ENCODE peak calls at places on chromosomes 4 and X, in six cellular contexts. V, Z, P, K, D and Y are unnamed samples.

GRCh38 chr4:54930226-54930625 is 195.2 kb downstream of the KDR start:
- DNase-seq in D (no peak), Z (peak; percentile 12), K (peak; percentile 94), P (no peak), V (peak; percentile 76), Y (peak; percentile 36)

GRCh38 chr4:150363721-150364688 is 217.9 kb upstream of the MAB21L2 start:
- DNase-seq in K (no peak), Z (no peak), V (no peak), D (no peak), P (no peak), Y (peak; percentile 43)

GRCh38 chr4:1409806-1410425 is 3.7 kb upstream of the NKX1-1 start:
- DNase-seq in Z (no peak), D (no peak), P (no peak), V (no peak), K (no peak), Y (no peak)

GRCh38 chr4:86451560-86452322 is 91.9 kb upstream of the MAPK10 start:
- DNase-seq in K (peak; percentile 27), P (peak; percentile 64), V (peak; percentile 16), D (no peak), Z (peak; percentile 4), Y (peak; percentile 15)

GRCh38 chr4:138225477-138225876 is 16.7 kb downstream of the SLC7A11 start:
- DNase-seq in D (no peak), Z (peak; percentile 32), P (no peak), K (no peak), V (peak; percentile 29), Y (no peak)

GRCh38 chrX:150482537-150483217 is 85.7 kb upstream of the MTM1 start:
- DNase-seq in K (peak; percentile 50), P (peak; percentile 63), Z (peak; percentile 70), D (peak; percentile 17), V (peak; percentile 35), Y (peak; percentile 63)

GRCh38 chr4:134935320-134935719 is 733.7 kb upstream of the PABPC4L start:
- DNase-seq in V (no peak), K (peak; percentile 25), P (no peak), Z (no peak), D (no peak), Y (peak; percentile 9)

GRCh38 chr4:152352645-152353116 is 183.2 kb downstream of the FBXW7 start:
- DNase-seq in D (no peak), V (peak; percentile 98), Z (peak; percentile 98), P (peak; percentile 71), K (peak; percentile 98), Y (peak; percentile 99)

GRCh38 chrX:119880552-119881437 is 9.2 kb downstream of the NDUFA1 start:
- DNase-seq in D (no peak), K (peak; percentile 67), Z (peak; percentile 67), P (peak; percentile 50), V (peak; percentile 70), Y (peak; percentile 78)

GRCh38 chr4:78818530-78818929 is 42.4 kb downstream of the BMP2K start:
- DNase-seq in P (no peak), D (no peak), Z (no peak), V (no peak), K (no peak), Y (no peak)

GRCh38 chr4:184384810-184385557 is 89.4 kb downstream of the IRF2 start:
- DNase-seq in V (no peak), Z (no peak), P (no peak), K (no peak), D (no peak), Y (peak; percentile 53)

GRCh38 chrX:12919051-12919450 is 12.6 kb downstream of the TLR8 start:
- DNase-seq in V (no peak), Z (no peak), D (no peak), K (no peak), P (peak; percentile 1), Y (no peak)

GRCh38 chr4:133694416-133694815 is 507.2 kb downstream of the PABPC4L start:
- DNase-seq in Z (no peak), D (no peak), K (peak; percentile 6), P (no peak), V (no peak), Y (peak; percentile 2)

GRCh38 chr4:47463235-47463956 is at the start of gene COMMD8:
- DNase-seq in D (peak; percentile 94), Z (peak; percentile 94), K (peak; percentile 97), P (peak; percentile 96), V (peak; percentile 92), Y (peak; percentile 98)
- TF ChIP-seq CTCF in D (peak; percentile 48), Z (no peak), K (peak; percentile 14), P (peak; percentile 26), V (no peak), Y (no peak)

DNA sequence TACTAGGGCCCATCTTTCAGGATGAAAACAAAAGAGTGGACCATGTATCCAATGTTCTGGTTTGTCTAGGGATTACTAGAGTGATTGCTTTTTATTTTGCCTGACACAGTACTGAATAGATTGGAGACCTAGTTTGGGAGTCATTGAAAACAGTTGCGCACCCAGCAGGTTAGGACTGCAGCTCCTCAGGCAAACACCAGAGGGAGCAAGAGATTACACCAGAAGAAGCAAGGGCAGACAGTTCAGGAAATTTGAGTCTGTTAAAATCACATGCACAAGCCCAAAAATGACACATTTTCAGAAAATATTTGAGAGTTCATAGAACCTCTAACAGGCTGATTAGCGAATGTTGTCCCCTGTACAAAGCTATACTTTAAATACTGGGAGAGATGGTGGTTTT is 55.6 kb downstream of the CYLC1 start:
- DNase-seq in K (peak; percentile 0), Z (peak; percentile 23), D (no peak), P (no peak), V (peak; percentile 2), Y (peak; percentile 0)
- TF ChIP-seq CTCF in K (peak; percentile 19), Z (peak; percentile 66), D (no peak), P (peak; percentile 25), V (peak; percentile 54), Y (peak; percentile 32)

DNA sequence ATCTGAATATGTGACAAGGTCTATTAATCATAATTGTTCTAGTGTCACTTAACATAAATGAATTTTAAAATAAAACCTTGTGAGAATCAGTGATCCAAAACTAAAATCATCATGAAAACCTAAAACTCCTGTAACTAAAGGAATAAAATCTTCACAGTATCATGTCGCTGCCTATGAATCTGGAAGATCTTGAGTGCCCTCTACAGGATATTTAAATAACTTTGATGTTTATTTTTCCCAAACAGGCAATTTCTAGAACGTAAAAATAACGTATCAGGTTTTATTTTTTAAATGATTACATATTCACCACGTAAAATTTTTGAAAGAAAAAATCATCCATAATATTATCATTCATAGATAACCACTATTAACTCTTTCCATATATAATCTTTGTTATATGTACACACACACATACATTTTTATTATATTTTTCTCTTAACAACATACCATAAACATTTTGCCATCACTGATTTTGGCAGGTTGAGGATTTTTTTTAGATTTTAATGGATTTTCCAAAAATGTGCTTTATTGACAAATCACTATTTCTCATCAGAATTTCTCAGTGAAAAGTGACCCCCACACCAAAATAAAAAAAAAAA is 79.6 kb downstream of the COMMD8 start:
- DNase-seq in Z (peak; percentile 41), K (peak; percentile 64), P (peak; percentile 18), V (peak; percentile 37), D (no peak), Y (peak; percentile 63)
- TF ChIP-seq CTCF in Z (peak; percentile 55), K (peak; percentile 51), P (peak; percentile 60), V (peak; percentile 65), D (peak; percentile 41), Y (peak; percentile 61)

GRCh38 chr4:187380181-187380581 is 615.4 kb upstream of the ZFP42 start:
- DNase-seq in V (no peak), D (no peak), P (no peak), K (peak; percentile 7), Z (peak; percentile 1), Y (peak; percentile 18)
- TF ChIP-seq CTCF in V (peak; percentile 45), D (no peak), P (no peak), K (peak; percentile 10), Z (peak; percentile 8), Y (peak; percentile 40)

DNA sequence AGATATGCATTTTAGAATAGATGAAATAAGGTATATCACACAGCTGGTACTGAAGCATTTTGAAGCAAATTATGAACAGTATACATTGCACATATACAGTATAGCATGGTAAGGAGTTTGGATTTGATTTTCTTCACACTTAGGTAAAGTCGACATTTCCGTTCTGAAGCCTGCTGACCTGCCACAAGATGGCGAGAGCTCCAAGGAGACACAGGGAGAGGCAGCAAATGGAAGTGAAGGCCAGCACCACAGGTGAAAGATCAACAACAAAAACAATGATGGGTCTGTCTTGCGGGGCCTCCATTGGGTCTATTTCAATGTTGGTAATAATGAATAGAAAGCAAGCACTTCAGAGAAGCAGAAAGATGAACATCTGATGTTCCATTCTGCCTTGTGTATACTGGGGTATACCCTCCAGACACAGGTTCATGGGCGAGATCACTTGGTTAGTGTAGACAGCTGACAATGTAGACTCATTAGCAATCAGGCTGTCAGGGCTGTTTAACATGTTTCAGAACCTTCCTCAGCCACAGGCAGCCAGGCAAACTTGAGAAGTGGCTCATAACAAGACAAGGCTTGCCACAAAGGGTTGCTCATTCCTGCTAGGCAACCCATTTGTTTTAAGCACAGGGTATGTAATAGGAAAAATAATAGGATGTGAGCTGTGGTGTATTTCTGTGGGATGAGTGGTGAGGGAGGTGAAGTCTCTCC is 21.4 kb upstream of the NOX1 start:
- DNase-seq in Z (peak; percentile 51), V (peak; percentile 33), P (peak; percentile 39), D (no peak), K (peak; percentile 57), Y (peak; percentile 65)
- TF ChIP-seq CTCF in Z (peak; percentile 63), V (peak; percentile 63), P (peak; percentile 44), D (no peak), K (peak; percentile 65), Y (peak; percentile 81)

DNA sequence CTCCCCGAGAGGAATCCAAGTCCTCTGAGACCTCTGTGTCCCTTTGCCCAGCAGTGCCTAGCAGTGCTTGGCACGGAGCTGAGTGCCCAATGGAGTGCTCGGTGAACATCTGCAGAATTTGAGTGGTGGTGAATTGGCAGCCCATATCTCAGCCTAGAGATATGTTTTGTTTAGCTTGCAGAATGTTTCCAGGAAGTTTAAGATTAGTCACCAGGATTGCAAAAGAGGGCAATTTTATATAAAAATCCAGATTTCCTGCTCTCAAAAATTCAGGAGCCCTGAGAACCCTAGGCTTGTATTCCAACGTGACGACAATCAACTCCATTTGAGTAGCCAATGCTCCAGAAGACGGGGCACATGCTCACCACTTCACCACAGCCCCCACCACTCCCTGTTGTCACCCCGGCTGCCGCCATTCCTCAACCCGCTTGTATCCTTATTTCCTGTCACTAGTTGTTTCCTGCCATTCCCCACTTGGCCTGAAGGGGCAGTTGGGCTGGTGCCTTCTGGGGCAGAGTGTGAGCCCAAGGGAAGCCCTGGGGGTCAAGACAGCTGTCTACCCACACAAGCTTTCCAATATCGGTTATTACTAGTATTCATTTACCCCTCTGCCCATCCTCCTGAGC is 116.9 kb downstream of the EFNB1 start:
- DNase-seq in P (peak; percentile 9), K (peak; percentile 86), V (peak; percentile 52), Z (peak; percentile 65), D (no peak), Y (peak; percentile 70)
- TF ChIP-seq CTCF in P (peak; percentile 9), K (peak; percentile 56), V (peak; percentile 37), Z (peak; percentile 48), D (peak; percentile 20), Y (peak; percentile 54)

DNA sequence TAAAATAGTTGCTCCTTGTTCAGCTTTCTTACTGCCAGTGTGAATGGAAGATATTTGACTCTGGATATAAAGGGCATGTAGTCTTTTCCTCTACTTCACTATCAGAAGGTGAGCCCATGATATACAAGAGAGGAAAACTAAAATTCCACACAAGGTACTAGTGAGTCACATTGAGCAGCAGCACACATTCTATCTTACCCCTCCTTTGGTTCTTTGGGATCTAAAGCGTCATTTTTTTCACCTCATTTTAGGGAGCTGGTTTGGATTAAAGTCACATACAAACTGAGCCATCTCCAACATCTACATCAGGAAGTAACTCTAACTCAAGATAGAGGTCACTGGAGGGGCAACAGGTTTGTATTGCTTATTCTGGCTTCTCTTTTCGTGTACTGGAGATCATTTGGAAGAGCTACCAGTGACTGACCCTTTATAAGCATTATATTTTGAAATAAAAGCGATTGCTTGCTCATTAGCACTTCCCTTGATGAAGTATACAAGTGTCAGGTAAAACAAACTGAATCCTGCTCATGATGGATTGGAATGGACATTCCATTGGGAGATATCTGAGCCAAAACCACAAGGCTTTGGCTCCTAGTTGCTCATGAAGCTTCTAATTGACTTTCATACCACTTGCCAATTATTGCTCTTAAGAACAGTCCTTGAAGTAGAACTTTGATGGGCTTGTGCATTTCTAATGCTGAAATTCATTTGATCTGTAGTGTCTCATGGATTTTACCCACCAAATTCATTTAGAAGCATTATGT is 124.1 kb downstream of the SPCS3 start:
- DNase-seq in V (peak; percentile 62), Z (peak; percentile 67), K (peak; percentile 32), P (peak; percentile 5), D (no peak), Y (peak; percentile 35)
- TF ChIP-seq CTCF in V (no peak), Z (no peak), K (no peak), P (no peak), D (no peak), Y (no peak)